ENCODE peak calls at places on chromosomes 13 and 19, in four cellular contexts. One of them, this sample, is unnamed.

GRCh38 chr13:89750371-89750770 is 1597.1 kb upstream of the MIR17HG start:
- DNase-seq in head of caudate nucleus: no peak
- DNase-seq in hepatocyte: no peak
- DNase-seq in glutamatergic neuron: no peak
- DNase-seq in this sample: no peak

GRCh38 chr13:111484129-111484925 is 163.9 kb downstream of the TEX29 start:
- DNase-seq in head of caudate nucleus: no peak
- DNase-seq in hepatocyte: no peak
- DNase-seq in glutamatergic neuron: peak; percentile 54
- DNase-seq in this sample: no peak

GRCh38 chr19:58483776-58484175 is 7.6 kb downstream of the ZNF446 start:
- DNase-seq in head of caudate nucleus: no peak
- DNase-seq in hepatocyte: no peak
- DNase-seq in glutamatergic neuron: no peak
- DNase-seq in this sample: no peak

GRCh38 chr13:49716615-49717014 is 25.3 kb upstream of the EBPL start:
- DNase-seq in head of caudate nucleus: no peak
- DNase-seq in hepatocyte: no peak
- DNase-seq in glutamatergic neuron: no peak
- DNase-seq in this sample: no peak

GRCh38 chr13:22451345-22451744 is 729.4 kb upstream of the SGCG start:
- DNase-seq in head of caudate nucleus: no peak
- DNase-seq in hepatocyte: peak; percentile 13
- DNase-seq in glutamatergic neuron: no peak
- DNase-seq in this sample: no peak

GRCh38 chr13:112796190-112796915 is 106.5 kb downstream of the ATP11A start:
- DNase-seq in head of caudate nucleus: no peak
- DNase-seq in hepatocyte: no peak
- DNase-seq in glutamatergic neuron: no peak
- DNase-seq in this sample: no peak

GRCh38 chr13:101152184-101152583 is 264.1 kb downstream of the NALCN start:
- DNase-seq in head of caudate nucleus: no peak
- DNase-seq in hepatocyte: no peak
- DNase-seq in glutamatergic neuron: no peak
- DNase-seq in this sample: no peak

GRCh38 chr13:99314640-99315176 is 7.5 kb upstream of the GPR183 start:
- DNase-seq in head of caudate nucleus: no peak
- DNase-seq in hepatocyte: no peak
- DNase-seq in glutamatergic neuron: no peak
- DNase-seq in this sample: no peak

GRCh38 chr13:60211548-60211947 is 47.8 kb upstream of the DIAPH3 start:
- DNase-seq in head of caudate nucleus: no peak
- DNase-seq in hepatocyte: no peak
- DNase-seq in glutamatergic neuron: no peak
- DNase-seq in this sample: no peak

GRCh38 chr13:95115525-95115924 is 185.7 kb downstream of the ABCC4 start:
- DNase-seq in head of caudate nucleus: no peak
- DNase-seq in hepatocyte: peak; percentile 61
- DNase-seq in glutamatergic neuron: no peak
- DNase-seq in this sample: no peak

GRCh38 chr19:16025108-16026101 is 50.9 kb upstream of the TPM4 start:
- DNase-seq in head of caudate nucleus: peak; percentile 15
- DNase-seq in hepatocyte: peak; percentile 38
- DNase-seq in glutamatergic neuron: no peak
- DNase-seq in this sample: peak; percentile 38

GRCh38 chr13:71860547-71861131 is 6.4 kb downstream of the DACH1 start:
- DNase-seq in head of caudate nucleus: no peak
- DNase-seq in hepatocyte: no peak
- DNase-seq in glutamatergic neuron: no peak
- DNase-seq in this sample: no peak

GRCh38 chr19:49913720-49914119 is 15.3 kb upstream of the ATF5 start:
- DNase-seq in head of caudate nucleus: no peak
- DNase-seq in hepatocyte: no peak
- DNase-seq in glutamatergic neuron: no peak
- DNase-seq in this sample: no peak

GRCh38 chr19:45414468-45414867 is 8.0 kb downstream of the POLR1G start:
- DNase-seq in head of caudate nucleus: no peak
- DNase-seq in hepatocyte: no peak
- DNase-seq in glutamatergic neuron: no peak
- DNase-seq in this sample: no peak

GRCh38 chr13:64075543-64076271 is 2660.1 kb upstream of the PCDH20 start:
- DNase-seq in head of caudate nucleus: no peak
- DNase-seq in hepatocyte: no peak
- DNase-seq in glutamatergic neuron: no peak
- DNase-seq in this sample: no peak

GRCh38 chr19:7748756-7749155 is 1.4 kb upstream of the CD209 start:
- DNase-seq in head of caudate nucleus: no peak
- DNase-seq in hepatocyte: no peak
- DNase-seq in glutamatergic neuron: no peak
- DNase-seq in this sample: peak; percentile 45

GRCh38 chr13:25529425-25529824 is 157.7 kb downstream of the ATP8A2 start:
- DNase-seq in head of caudate nucleus: no peak
- DNase-seq in hepatocyte: no peak
- DNase-seq in glutamatergic neuron: no peak
- DNase-seq in this sample: no peak

GRCh38 chr19:16714702-16715294 is 4.8 kb upstream of the NWD1 start:
- DNase-seq in head of caudate nucleus: peak; percentile 77
- DNase-seq in hepatocyte: peak; percentile 25
- DNase-seq in glutamatergic neuron: peak; percentile 67
- DNase-seq in this sample: peak; percentile 39

GRCh38 chr13:97976551-97977375 is 23.3 kb downstream of the IPO5 start:
- DNase-seq in head of caudate nucleus: peak; percentile 90
- DNase-seq in hepatocyte: peak; percentile 68
- DNase-seq in glutamatergic neuron: peak; percentile 56
- DNase-seq in this sample: peak; percentile 19

GRCh38 chr13:33034897-33035296 is 18.7 kb downstream of the KL start:
- DNase-seq in head of caudate nucleus: no peak
- DNase-seq in hepatocyte: no peak
- DNase-seq in glutamatergic neuron: no peak
- DNase-seq in this sample: no peak

GRCh38 chr13:90594694-90595093 is 752.8 kb upstream of the MIR17HG start:
- DNase-seq in head of caudate nucleus: no peak
- DNase-seq in hepatocyte: no peak
- DNase-seq in glutamatergic neuron: no peak
- DNase-seq in this sample: no peak

GRCh38 chr13:50593228-50593627 is 250.3 kb downstream of the DLEU7 start:
- DNase-seq in head of caudate nucleus: no peak
- DNase-seq in hepatocyte: no peak
- DNase-seq in glutamatergic neuron: no peak
- DNase-seq in this sample: no peak

GRCh38 chr19:34120846-34121639 is 51.3 kb upstream of the LSM14A start:
- DNase-seq in head of caudate nucleus: peak; percentile 26
- DNase-seq in hepatocyte: peak; percentile 48
- DNase-seq in glutamatergic neuron: peak; percentile 56
- DNase-seq in this sample: peak; percentile 37

GRCh38 chr19:3075605-3076431 is 13.5 kb upstream of the TLE5 start:
- DNase-seq in head of caudate nucleus: peak; percentile 72
- DNase-seq in hepatocyte: peak; percentile 77
- DNase-seq in glutamatergic neuron: peak; percentile 71
- DNase-seq in this sample: peak; percentile 68

GRCh38 chr19:51971624-51972023 is 15.0 kb downstream of the ZNF350 start:
- DNase-seq in head of caudate nucleus: no peak
- DNase-seq in hepatocyte: no peak
- DNase-seq in glutamatergic neuron: peak; percentile 24
- DNase-seq in this sample: no peak

GRCh38 chr13:101739382-101740178 is 287.1 kb downstream of the ITGBL1 start:
- DNase-seq in head of caudate nucleus: no peak
- DNase-seq in hepatocyte: no peak
- DNase-seq in glutamatergic neuron: no peak
- DNase-seq in this sample: no peak

GRCh38 chr13:102128216-102128800 is 273.5 kb downstream of the FGF14 start:
- DNase-seq in head of caudate nucleus: no peak
- DNase-seq in hepatocyte: no peak
- DNase-seq in glutamatergic neuron: no peak
- DNase-seq in this sample: no peak